ENCODE peak calls at places on chromosomes 2 and 18, in eight cellular contexts. Q is left ventricle myocardium inferior; F is upper lobe of right lung; C is adrenal gland; T is left lung; S is CD8-positive, alpha-beta memory T cell; D is MM.1S; H is endodermal cell. G is an unnamed sample.

GRCh38 chr2:231673348-231673770 is 35.0 kb upstream of the PTMA start:
- DNase-seq in Q (peak), F (peak), C (no peak), T (peak), S (no peak), D (no peak), H (peak), G (no peak)

GRCh38 chr18:56748698-56749268 is 97.6 kb downstream of the WDR7 start:
- DNase-seq in Q (no peak), F (no peak), C (no peak), T (no peak), S (no peak), D (peak), H (no peak), G (no peak)

GRCh38 chr2:23381084-23381483 is 3.9 kb upstream of the KLHL29 start:
- DNase-seq in Q (no peak), F (peak), C (peak), T (peak), S (peak), D (no peak), H (no peak), G (peak)

GRCh38 chr2:134676960-134677359 is 41.8 kb downstream of the TMEM163 start:
- DNase-seq in Q (no peak), F (no peak), C (no peak), T (no peak), S (peak), D (no peak), H (no peak), G (no peak)

GRCh38 chr2:117942958-117943672 is 70.8 kb downstream of the CCDC93 start:
- DNase-seq in Q (no peak), F (no peak), C (peak), T (no peak), S (no peak), D (no peak), H (no peak), G (no peak)

GRCh38 chr2:117621330-117621729 is 193.2 kb upstream of the DDX18 start:
- DNase-seq in Q (no peak), F (no peak), C (no peak), T (no peak), S (no peak), D (no peak), H (no peak), G (no peak)

GRCh38 chr2:101361519-101361918 is 25.8 kb downstream of the CREG2 start:
- DNase-seq in Q (no peak), F (no peak), C (no peak), T (no peak), S (no peak), D (peak), H (no peak), G (no peak)

GRCh38 chr2:57981369-57981768 is 65.2 kb upstream of the VRK2 start:
- DNase-seq in Q (no peak), F (no peak), C (no peak), T (no peak), S (no peak), D (no peak), H (no peak), G (no peak)

GRCh38 chr2:218146056-218146455 is 20.2 kb downstream of the CXCR2 start:
- DNase-seq in Q (no peak), F (no peak), C (no peak), T (no peak), S (no peak), D (no peak), H (no peak), G (no peak)

GRCh38 chr18:56382541-56382940 is 255.9 kb downstream of the TXNL1 start:
- DNase-seq in Q (no peak), F (no peak), C (no peak), T (no peak), S (no peak), D (peak), H (no peak), G (no peak)

GRCh38 chr18:27839141-27839540 is 337.8 kb downstream of the CDH2 start:
- DNase-seq in Q (no peak), F (no peak), C (no peak), T (no peak), S (no peak), D (no peak), H (no peak), G (no peak)

GRCh38 chr2:234444888-234445287 is 52.0 kb downstream of the ARL4C start:
- DNase-seq in Q (peak), F (no peak), C (peak), T (peak), S (peak), D (no peak), H (peak), G (no peak)

GRCh38 chr2:187461294-187462261 is 13.5 kb upstream of the CALCRL start:
- DNase-seq in Q (no peak), F (no peak), C (peak), T (no peak), S (no peak), D (no peak), H (peak), G (peak)

GRCh38 chr2:167181674-167182073 is 293.4 kb downstream of the XIRP2 start:
- DNase-seq in Q (no peak), F (no peak), C (no peak), T (no peak), S (no peak), D (no peak), H (no peak), G (no peak)

GRCh38 chr2:46679761-46680160 is 200.4 kb downstream of the TMEM247 start:
- DNase-seq in Q (no peak), F (no peak), C (no peak), T (no peak), S (no peak), D (no peak), H (no peak), G (no peak)

DNA sequence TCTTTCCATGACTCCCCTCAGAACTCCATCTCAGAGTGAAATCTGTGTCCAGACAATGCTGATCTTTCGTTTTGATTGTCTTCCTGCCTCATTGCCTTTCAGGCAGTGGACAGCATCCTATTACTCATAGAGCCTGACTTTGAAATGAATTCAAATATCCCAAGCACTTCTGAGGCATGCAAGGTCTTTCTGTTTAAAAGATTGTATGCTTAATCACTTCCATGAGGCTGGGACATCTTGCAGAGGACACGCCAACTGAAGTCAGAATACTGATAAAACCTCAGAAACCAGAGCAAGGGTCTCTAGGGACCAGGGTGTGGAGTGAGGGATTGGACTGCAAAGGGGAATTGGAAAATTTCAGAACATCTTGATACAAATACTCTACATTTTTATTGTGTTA is 836.5 kb upstream of the ID2 start:
- DNase-seq in Q (no peak), F (no peak), C (peak), T (no peak), S (no peak), D (no peak), H (peak), G (no peak)
- H3K27ac ChIP-seq in Q (no peak), F (no peak), C (peak), T (no peak), S (no peak), D (no peak), H (no peak), G (no peak)

GRCh38 chr2:215652432-215652831 is 216.6 kb upstream of the FN1 start:
- DNase-seq in Q (no peak), F (no peak), C (no peak), T (no peak), S (no peak), D (no peak), H (no peak), G (no peak)
- H3K27ac ChIP-seq in Q (no peak), F (no peak), C (no peak), T (no peak), S (no peak), D (no peak), H (no peak), G (no peak)

GRCh38 chr2:105858868-105859693 is 114.4 kb downstream of the NCK2 start:
- DNase-seq in Q (no peak), F (no peak), C (no peak), T (no peak), S (no peak), D (no peak), H (peak), G (no peak)

GRCh38 chr2:105856576-105856975 is 111.9 kb downstream of the NCK2 start:
- DNase-seq in Q (no peak), F (no peak), C (no peak), T (no peak), S (peak), D (no peak), H (no peak), G (no peak)

GRCh38 chr2:105859694-105859951 is 114.9 kb downstream of the NCK2 start:
- DNase-seq in Q (no peak), F (no peak), C (no peak), T (no peak), S (no peak), D (no peak), H (no peak), G (no peak)

GRCh38 chr2:105854972-105855371 is 110.3 kb downstream of the NCK2 start:
- DNase-seq in Q (no peak), F (no peak), C (no peak), T (no peak), S (no peak), D (no peak), H (no peak), G (no peak)

DNA sequence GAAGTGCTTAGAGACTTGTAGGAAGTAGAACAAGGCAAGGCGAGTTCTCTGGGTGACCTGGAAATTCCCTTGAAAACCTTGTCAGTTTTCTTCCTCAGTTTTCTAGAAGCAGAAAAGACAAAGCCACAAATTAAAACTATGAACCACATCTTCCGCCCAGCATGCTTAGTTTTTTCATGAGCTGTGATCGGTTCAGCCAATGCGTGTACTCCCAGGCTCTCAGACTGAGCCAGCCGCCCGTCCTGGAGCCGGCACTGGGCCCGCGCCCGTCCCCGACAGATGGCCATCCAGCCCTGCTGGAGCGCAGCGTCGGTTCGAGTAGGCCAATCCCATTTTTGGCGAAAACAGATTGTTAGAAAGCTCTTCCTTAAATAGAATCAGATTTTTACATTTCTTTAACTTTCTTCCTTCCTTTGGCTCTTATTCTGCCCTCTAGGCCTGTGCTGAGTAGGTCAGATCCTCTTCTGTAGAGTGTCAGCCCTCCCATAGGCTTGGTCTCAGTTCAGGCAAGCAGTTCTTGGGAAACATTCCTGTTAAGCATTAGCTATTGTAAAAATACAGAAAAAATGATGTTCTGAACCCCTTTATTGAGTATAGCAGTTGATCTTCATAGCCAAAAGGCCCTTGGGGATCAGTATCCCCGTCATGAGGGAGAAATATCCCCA is 112.5 kb downstream of the NCK2 start:
- DNase-seq in Q (no peak), F (no peak), C (no peak), T (no peak), S (peak), D (no peak), H (no peak), G (no peak)
- H3K27ac ChIP-seq in Q (no peak), F (no peak), C (no peak), T (no peak), S (peak), D (no peak), H (no peak), G (no peak)

DNA sequence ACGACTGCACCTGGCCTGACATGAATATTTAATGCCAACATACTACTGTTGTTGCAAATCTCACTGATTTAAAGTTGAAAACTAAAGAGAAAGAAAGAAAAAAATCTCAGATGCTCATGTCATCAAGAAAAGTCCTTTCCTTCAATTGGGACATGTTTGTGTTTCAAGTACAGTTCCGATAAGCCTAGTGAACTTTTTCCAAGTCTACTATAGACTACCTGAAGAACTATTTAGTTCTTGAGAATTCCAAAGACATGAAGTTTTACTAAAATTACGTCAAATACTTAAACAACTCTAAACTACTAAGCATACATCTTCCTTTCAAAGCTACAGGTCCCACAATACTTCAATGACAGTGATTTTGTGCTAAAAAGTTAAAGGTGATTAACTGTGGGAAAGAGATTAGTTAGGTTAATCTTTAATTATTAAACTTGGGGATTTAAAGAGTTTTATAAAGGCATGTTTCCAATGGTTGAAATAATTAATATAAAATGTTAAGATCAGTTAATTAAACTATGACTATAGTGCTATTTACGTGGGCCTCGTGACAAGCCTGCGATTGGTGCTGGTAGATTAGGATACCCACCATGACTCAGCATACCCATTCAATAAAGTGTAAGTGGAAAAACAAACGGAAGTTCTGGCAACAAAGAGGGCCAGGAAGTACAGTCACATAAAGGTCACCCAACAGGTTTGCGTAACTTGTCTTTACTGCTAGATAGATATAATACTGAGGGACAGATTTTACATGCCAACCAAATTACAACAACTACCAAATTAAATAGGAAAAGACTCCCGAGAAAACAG is 55.5 kb downstream of the SEPTIN10 start:
- DNase-seq in Q (no peak), F (no peak), C (no peak), T (no peak), S (no peak), D (no peak), H (no peak), G (no peak)
- H3K27ac ChIP-seq in Q (peak), F (peak), C (no peak), T (peak), S (no peak), D (no peak), H (no peak), G (peak)

GRCh38 chr2:193141-193552 is 70.7 kb downstream of the SH3YL1 start:
- DNase-seq in Q (no peak), F (no peak), C (no peak), T (no peak), S (no peak), D (no peak), H (no peak), G (no peak)
- H3K27ac ChIP-seq in Q (no peak), F (peak), C (no peak), T (peak), S (peak), D (no peak), H (no peak), G (no peak)

DNA sequence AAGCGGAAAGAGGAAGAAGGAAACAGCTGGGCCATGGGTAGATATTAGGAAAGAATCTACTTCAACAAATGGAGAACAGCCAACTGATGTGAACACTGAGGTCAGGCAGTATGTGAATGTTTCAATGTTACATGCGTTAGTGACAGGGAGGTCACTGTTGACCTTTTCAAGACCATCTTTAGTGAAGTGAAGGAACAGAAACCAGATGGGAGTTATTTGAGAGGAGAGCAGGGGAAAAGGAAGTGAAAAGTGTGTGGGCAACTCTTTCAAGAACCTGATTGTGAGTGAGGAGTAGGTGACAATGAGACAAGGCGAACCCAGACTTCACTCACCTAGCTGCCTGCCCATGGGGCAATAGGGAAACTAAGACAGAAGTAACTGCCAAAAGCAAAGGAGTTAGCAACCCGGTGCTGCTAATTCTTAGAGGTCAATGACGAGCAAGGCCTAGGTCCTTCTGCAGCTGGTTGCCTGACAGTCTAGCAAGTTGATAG is 67.0 kb downstream of the SP3 start:
- DNase-seq in Q (no peak), F (no peak), C (no peak), T (no peak), S (no peak), D (peak), H (no peak), G (no peak)
- H3K27ac ChIP-seq in Q (no peak), F (no peak), C (no peak), T (no peak), S (no peak), D (peak), H (no peak), G (no peak)

GRCh38 chr18:46294325-46294724 is 190.1 kb downstream of the HAUS1 start:
- DNase-seq in Q (no peak), F (peak), C (no peak), T (no peak), S (no peak), D (no peak), H (no peak), G (no peak)
- H3K27ac ChIP-seq in Q (no peak), F (no peak), C (no peak), T (peak), S (no peak), D (no peak), H (no peak), G (no peak)